ENCODE peak calls at places on chromosomes 1 and 21, in four cellular contexts. K, T, Z and X are unnamed samples.
A peak's percentile ranks its signal among the peaks of the same experiment; 100 is the strongest.

GRCh38 chr1:59396387-59396786 is 99.5 kb downstream of the FGGY start:
- DNase-seq in K (no peak), T (no peak), Z (no peak), X (no peak)

GRCh38 chr1:68201546-68202238 is 30.6 kb downstream of the WLS start:
- DNase-seq in K (no peak), T (no peak), Z (no peak), X (no peak)

GRCh38 chr1:6418668-6419396 is 887 bp downstream of the HES2 start:
- DNase-seq in K (no peak), T (no peak), Z (no peak), X (no peak)

GRCh38 chr1:210908257-210908656 is 225.7 kb downstream of the KCNH1 start:
- DNase-seq in K (no peak), T (no peak), Z (no peak), X (no peak)

GRCh38 chr21:27017251-27017650 is 50.4 kb upstream of the ADAMTS5 start:
- DNase-seq in K (no peak), T (no peak), Z (no peak), X (no peak)

GRCh38 chr1:93680121-93681094 is 1.2 kb downstream of the BCAR3 start:
- DNase-seq in K (no peak), T (peak; percentile 72), Z (peak; percentile 50), X (peak; percentile 88)

GRCh38 chr1:178953034-178953433 is 72.7 kb upstream of the FAM20B start:
- DNase-seq in K (no peak), T (no peak), Z (no peak), X (no peak)

GRCh38 chr1:1614204-1614953 is 921 bp upstream of the MIB2 start:
- DNase-seq in K (no peak), T (peak; percentile 49), Z (no peak), X (no peak)

GRCh38 chr1:169528214-169529067 is 42.7 kb upstream of the SLC19A2 start:
- DNase-seq in K (no peak), T (no peak), Z (no peak), X (no peak)

GRCh38 chr1:118294817-118295486 is 109.9 kb upstream of the SPAG17 start:
- DNase-seq in K (no peak), T (no peak), Z (no peak), X (no peak)

GRCh38 chr1:177227978-177228720 is 57.4 kb downstream of the BRINP2 start:
- DNase-seq in K (no peak), T (no peak), Z (no peak), X (no peak)

GRCh38 chr1:203215573-203215972 is 13.9 kb downstream of the CHIT1 start:
- DNase-seq in K (no peak), T (no peak), Z (no peak), X (no peak)

GRCh38 chr1:186440584-186440983 is 20.3 kb downstream of the PDC start:
- DNase-seq in K (no peak), T (no peak), Z (no peak), X (peak; percentile 3)

GRCh38 chr21:43312751-43313169 is 114.2 kb downstream of the SIK1 start:
- DNase-seq in K (peak; percentile 23), T (peak; percentile 44), Z (no peak), X (peak; percentile 80)

GRCh38 chr1:116825735-116826438 is 71.7 kb downstream of the CD2 start:
- DNase-seq in K (no peak), T (no peak), Z (no peak), X (no peak)

GRCh38 chr21:8994640-8995511 is 1526.5 kb upstream of the TPTE start:
- DNase-seq in K (no peak), T (peak; percentile 83), Z (no peak), X (no peak)

GRCh38 chr1:235051521-235051920 is 77.1 kb downstream of the TOMM20 start:
- DNase-seq in K (no peak), T (no peak), Z (no peak), X (no peak)

GRCh38 chr1:64046243-64046642 is 157.2 kb upstream of the UBE2U start:
- DNase-seq in K (no peak), T (no peak), Z (no peak), X (peak; percentile 22)

GRCh38 chr1:242147096-242147976 is 148.4 kb upstream of the MAP1LC3C start:
- DNase-seq in K (no peak), T (no peak), Z (no peak), X (peak; percentile 18)

GRCh38 chr1:198437352-198437751 is 103.1 kb downstream of the ATP6V1G3 start:
- DNase-seq in K (no peak), T (no peak), Z (no peak), X (no peak)

GRCh38 chr1:182397653-182398388 is 2.6 kb downstream of the TEDDM1 start:
- DNase-seq in K (no peak), T (no peak), Z (no peak), X (no peak)

GRCh38 chr1:109067883-109068282 is 7.9 kb downstream of the TAF13 start:
- DNase-seq in K (no peak), T (no peak), Z (no peak), X (no peak)

GRCh38 chr21:18245493-18245967 is 897 bp downstream of the CHODL start:
- DNase-seq in K (no peak), T (peak; percentile 39), Z (no peak), X (no peak)

GRCh38 chr1:54581621-54582035 is 33.6 kb downstream of the ACOT11 start:
- DNase-seq in K (no peak), T (peak; percentile 47), Z (no peak), X (no peak)

GRCh38 chr1:56097713-56098112 is 481.6 kb downstream of the PLPP3 start:
- DNase-seq in K (no peak), T (no peak), Z (no peak), X (no peak)

GRCh38 chr1:192974701-192975100 is 84.5 kb downstream of the UCHL5 start:
- DNase-seq in K (no peak), T (no peak), Z (no peak), X (no peak)

GRCh38 chr1:102550729-102551384 is 554.1 kb upstream of the OLFM3 start:
- DNase-seq in K (no peak), T (peak; percentile 22), Z (peak; percentile 60), X (peak; percentile 52)

GRCh38 chr1:198096390-198096789 is 60.4 kb upstream of the NEK7 start:
- DNase-seq in K (no peak), T (no peak), Z (no peak), X (peak; percentile 48)

GRCh38 chr1:4121834-4122512 is 221.9 kb upstream of the C1orf174 start:
- DNase-seq in K (no peak), T (no peak), Z (no peak), X (no peak)

GRCh38 chr1:21126324-21126723 is 50.4 kb downstream of the EIF4G3 start:
- DNase-seq in K (no peak), T (peak; percentile 67), Z (peak; percentile 10), X (no peak)

GRCh38 chr1:11741919-11742598 is 6.1 kb downstream of the AGTRAP start:
- DNase-seq in K (no peak), T (no peak), Z (no peak), X (no peak)

GRCh38 chr1:94979126-94979525 is 52.2 kb upstream of the CNN3 start:
- DNase-seq in K (no peak), T (no peak), Z (no peak), X (no peak)

GRCh38 chr1:247054992-247055415 is 23.6 kb downstream of the ZNF670 start:
- DNase-seq in K (no peak), T (peak; percentile 88), Z (no peak), X (no peak)

GRCh38 chr1:229430761-229431269 is 3.1 kb downstream of the ACTA1 start:
- DNase-seq in K (no peak), T (no peak), Z (peak; percentile 53), X (peak; percentile 81)

GRCh38 chr1:23692308-23692871 is 784 bp downstream of the RPL11 start:
- DNase-seq in K (no peak), T (no peak), Z (no peak), X (no peak)

GRCh38 chr1:159970932-159971342 is 16.9 kb upstream of the SLAMF9 start:
- DNase-seq in K (no peak), T (peak; percentile 93), Z (no peak), X (no peak)

GRCh38 chr1:41802532-41803501 is 115.9 kb downstream of the HIVEP3 start:
- DNase-seq in K (peak; percentile 85), T (no peak), Z (no peak), X (no peak)

GRCh38 chr1:174040387-174040786 is 18.2 kb upstream of the RC3H1 start:
- DNase-seq in K (no peak), T (no peak), Z (no peak), X (no peak)

GRCh38 chr1:242447682-242448081 is 76.8 kb downstream of the PLD5 start:
- DNase-seq in K (no peak), T (no peak), Z (peak; percentile 34), X (peak; percentile 68)

GRCh38 chr1:66085600-66085999 is 292.9 kb downstream of the PDE4B start:
- DNase-seq in K (no peak), T (no peak), Z (no peak), X (no peak)
- TF ChIP-seq YY1 in K (no peak), T (no peak), Z (no peak), X (no peak)

GRCh38 chr1:151782741-151783140 is 7.6 kb downstream of the TDRKH start:
- DNase-seq in K (no peak), T (no peak), Z (no peak), X (no peak)
- TF ChIP-seq SUZ12 in K (no peak), T (no peak), Z (no peak), X (no peak)

DNA sequence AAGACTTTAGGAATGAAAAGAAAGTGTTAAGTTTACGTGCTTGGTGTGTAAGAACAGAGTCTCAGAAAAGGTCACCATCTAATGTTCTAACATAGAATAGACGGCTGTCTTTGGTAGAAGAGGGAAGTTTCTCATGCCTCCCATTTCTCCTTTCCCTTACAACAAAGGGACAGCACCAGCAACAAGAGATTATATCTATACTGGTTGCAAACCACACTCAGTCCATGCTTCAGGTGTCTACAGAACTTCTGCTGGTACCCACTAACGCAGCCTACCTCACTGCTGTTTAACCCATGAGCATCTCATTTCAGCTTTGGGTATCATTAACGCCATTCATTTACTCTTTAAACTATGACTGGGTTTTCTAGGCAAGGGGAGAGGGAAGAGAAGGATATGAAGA is 9.2 kb upstream of the ITPKB start:
- DNase-seq in K (no peak), T (no peak), Z (no peak), X (no peak)
- TF ChIP-seq YY1 in K (no peak), T (no peak), Z (no peak), X (no peak)

DNA sequence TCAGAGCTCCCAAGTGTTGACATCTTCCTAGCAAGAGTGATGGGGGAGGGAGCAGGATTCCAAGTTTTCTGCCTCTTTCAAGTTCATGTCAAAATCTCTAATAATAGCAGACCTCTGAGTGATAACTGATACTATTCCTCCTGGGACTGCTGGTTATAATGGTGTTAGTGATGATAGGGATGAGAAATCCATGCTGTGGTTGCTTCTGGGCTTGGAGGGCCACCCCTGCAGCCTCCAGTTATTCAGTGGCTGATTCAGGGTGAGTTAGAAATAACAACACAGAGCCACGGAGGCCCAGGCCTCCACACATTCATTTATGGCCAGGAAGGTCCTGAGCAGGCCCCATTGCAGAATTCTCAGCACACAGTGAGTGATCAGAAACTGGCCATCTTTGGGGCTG is 40.6 kb upstream of the ARTN start:
- DNase-seq in K (no peak), T (no peak), Z (no peak), X (no peak)
- TF ChIP-seq SUZ12 in K (no peak), T (no peak), Z (no peak), X (no peak)

DNA sequence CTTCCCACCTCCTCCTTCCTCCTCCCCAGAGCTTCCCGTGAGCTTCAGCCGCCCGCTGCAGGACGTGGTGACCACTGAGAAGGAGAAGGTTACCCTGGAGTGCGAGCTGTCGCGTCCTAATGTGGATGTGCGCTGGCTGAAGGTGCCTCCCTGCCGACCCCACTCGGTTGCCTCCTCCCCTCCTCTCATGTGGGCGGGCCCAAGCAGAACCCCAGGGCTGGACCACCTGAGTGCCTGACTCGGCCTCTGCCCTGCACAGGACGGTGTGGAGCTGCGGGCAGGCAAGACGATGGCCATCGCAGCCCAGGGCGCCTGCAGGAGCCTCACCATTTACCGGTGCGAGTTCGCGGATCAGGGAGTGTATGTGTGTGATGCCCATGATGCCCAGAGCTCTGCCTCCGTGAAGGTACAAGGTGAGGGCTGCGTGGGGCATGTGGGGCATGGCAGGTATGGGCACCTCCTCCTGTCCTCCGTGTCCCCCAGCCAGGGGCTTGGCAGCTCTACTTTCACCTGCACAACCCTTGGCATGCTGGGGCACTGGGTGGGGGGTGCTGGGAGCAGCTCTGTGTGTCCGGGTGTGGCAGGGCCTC is 69.2 kb downstream of the OBSCN start:
- DNase-seq in K (no peak), T (no peak), Z (no peak), X (no peak)
- TF ChIP-seq YY1 in K (no peak), T (no peak), Z (no peak), X (no peak)